ENCODE peak calls at places on chromosomes 2 and 18, in eight cellular contexts. W, Q, O, Z, C, N, T and I are unnamed samples.

GRCh38 chr18:78779996-78780718 is 199.5 kb upstream of the SALL3 start:
- DNase-seq in W (no peak), Q (no peak), O (no peak), Z (no peak), C (no peak), N (no peak), T (no peak), I (no peak)

GRCh38 chr2:217900010-217900779 is 102.6 kb downstream of the TNS1 start:
- DNase-seq in W (no peak), Q (peak), O (no peak), Z (no peak), C (no peak), N (no peak), T (no peak), I (no peak)

GRCh38 chr2:165584126-165584525 is 114.6 kb downstream of the CSRNP3 start:
- DNase-seq in W (no peak), Q (no peak), O (no peak), Z (no peak), C (no peak), N (no peak), T (no peak), I (no peak)

GRCh38 chr2:145416640-145417039 is 896.7 kb upstream of the ZEB2 start:
- DNase-seq in W (no peak), Q (no peak), O (no peak), Z (no peak), C (no peak), N (no peak), T (no peak), I (no peak)

GRCh38 chr2:181235683-181236459 is 221.3 kb upstream of the ITGA4 start:
- DNase-seq in W (no peak), Q (no peak), O (no peak), Z (no peak), C (no peak), N (no peak), T (peak), I (no peak)

GRCh38 chr2:154067124-154067523 is 195.4 kb downstream of the GALNT13 start:
- DNase-seq in W (no peak), Q (no peak), O (no peak), Z (no peak), C (no peak), N (no peak), T (no peak), I (no peak)

GRCh38 chr2:122523981-122524380 is 768.5 kb downstream of the TSN start:
- DNase-seq in W (no peak), Q (no peak), O (no peak), Z (no peak), C (no peak), N (no peak), T (no peak), I (no peak)

GRCh38 chr2:160694631-160695030 is 201.0 kb upstream of the RBMS1 start:
- DNase-seq in W (no peak), Q (no peak), O (no peak), Z (no peak), C (no peak), N (no peak), T (no peak), I (no peak)

GRCh38 chr18:47975701-47976100 is 45.2 kb upstream of the SMAD2 start:
- DNase-seq in W (no peak), Q (no peak), O (no peak), Z (no peak), C (no peak), N (no peak), T (no peak), I (no peak)

DNA sequence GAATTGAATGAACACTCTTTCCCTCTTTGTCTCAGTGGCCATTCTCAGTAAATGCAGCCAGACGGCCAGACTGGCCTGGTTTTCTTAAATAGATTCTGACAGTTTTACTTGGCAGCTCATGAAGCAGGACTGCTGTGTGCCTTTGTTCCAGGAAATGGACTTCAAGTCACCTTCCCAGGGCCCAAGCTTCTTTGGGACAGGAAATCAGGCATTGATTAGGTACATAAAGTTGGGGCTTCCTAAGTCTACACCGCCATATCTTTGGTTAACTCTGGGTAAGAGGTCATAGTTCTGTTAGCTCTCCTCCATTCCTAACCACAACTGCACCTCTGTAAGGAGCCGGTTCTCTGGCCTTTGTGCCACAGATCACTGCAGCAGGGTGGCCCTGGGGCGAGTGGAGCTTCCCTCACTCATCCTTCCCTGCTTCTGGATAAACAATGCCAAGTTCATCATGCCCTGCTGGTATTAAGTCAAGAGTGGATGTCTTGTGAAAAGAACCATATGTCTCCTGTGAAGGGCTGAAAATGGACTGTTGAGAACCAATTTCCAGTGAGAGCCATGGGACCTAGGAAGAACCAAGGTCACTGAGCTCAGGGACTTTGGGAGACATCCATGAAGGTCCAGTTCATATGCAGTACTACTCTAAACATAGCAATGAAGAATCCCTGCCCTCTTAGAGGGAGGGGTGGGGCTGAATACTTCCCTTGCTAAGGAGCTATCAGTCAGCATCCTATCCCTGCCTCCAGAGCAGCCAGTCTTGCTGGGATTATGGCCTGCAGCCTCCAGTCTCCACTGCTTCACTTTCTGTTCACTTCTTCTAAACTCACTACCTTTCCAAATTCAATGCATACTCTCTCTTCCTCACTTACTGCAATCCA is 122.6 kb upstream of the XPO1 start:
- DNase-seq in W (peak), Q (no peak), O (no peak), Z (no peak), C (no peak), N (no peak), T (no peak), I (no peak)
- TF ChIP-seq CTCF in W (no peak), Q (no peak), O (no peak), Z (no peak), C (no peak), N (no peak), T (no peak), I (no peak)

DNA sequence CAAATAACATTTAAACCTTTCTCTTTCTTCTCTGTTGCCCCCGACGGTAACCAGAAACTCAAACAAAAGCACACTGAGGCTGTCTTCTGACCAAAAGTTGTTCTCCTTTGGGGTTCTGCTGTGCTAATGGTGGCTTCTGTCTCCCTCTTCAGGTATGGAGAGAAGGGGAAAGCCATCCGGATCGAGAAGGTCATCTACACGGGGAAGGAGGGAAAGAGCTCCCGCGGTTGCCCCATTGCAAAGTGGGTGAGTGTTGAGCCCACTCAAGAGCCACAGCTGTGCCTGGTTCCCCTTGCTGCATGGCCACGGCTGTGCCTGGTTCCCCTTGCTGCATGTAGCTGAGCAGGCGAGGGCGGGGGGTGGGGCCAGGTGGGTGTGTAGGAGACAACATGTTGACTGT is 67.4 kb downstream of the BOLA3 start:
- DNase-seq in W (no peak), Q (no peak), O (no peak), Z (no peak), C (no peak), N (no peak), T (peak), I (no peak)
- TF ChIP-seq CTCF in W (no peak), Q (no peak), O (peak), Z (peak), C (no peak), N (no peak), T (peak), I (no peak)

DNA sequence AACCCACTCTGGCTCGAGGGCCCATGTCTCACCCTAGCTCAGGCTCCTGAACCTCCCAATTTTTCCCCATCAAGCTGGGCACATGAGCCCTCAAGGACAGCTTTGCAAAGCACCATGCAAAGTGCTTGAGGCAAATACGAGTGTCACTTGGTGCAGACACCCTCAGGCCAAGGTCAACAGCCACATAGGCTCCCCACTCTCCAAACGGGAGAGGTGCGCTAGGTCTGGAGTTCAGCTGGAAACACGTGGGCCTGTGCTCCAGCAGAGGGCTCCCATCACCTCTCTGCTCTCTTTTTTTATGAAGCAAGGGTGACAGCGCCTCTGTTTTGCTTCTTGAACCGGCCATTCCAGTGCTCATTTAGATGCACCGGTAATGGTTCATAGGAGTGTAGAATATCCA is 11.9 kb upstream of the ARHGAP25 start:
- DNase-seq in W (no peak), Q (no peak), O (no peak), Z (no peak), C (no peak), N (no peak), T (no peak), I (no peak)
- TF ChIP-seq CTCF in W (no peak), Q (no peak), O (no peak), Z (peak), C (no peak), N (no peak), T (no peak), I (no peak)

GRCh38 chr2:190486037-190486623 is 48.4 kb downstream of the NEMP2 start:
- DNase-seq in W (no peak), Q (no peak), O (no peak), Z (no peak), C (no peak), N (no peak), T (no peak), I (no peak)
- TF ChIP-seq CTCF in W (no peak), Q (no peak), O (no peak), Z (no peak), C (no peak), N (no peak), T (no peak), I (no peak)